ENCODE peak calls at places on chromosomes 4 and X, in nine cellular contexts. One of them, this sample, is unnamed.

GRCh38 chr4:144720491-144720890 is 74.5 kb downstream of the HHIP start:
- DNase-seq in spleen: no peak
- DNase-seq in H1: no peak
- DNase-seq in GM12891: no peak
- DNase-seq in endothelial cell of umbilical vein: no peak
- DNase-seq in SK-N-SH: no peak
- DNase-seq in transverse colon: no peak
- DNase-seq in upper lobe of left lung: no peak
- DNase-seq in HCT116: no peak
- DNase-seq in this sample: no peak

GRCh38 chrX:3939967-3940610 is 226.6 kb upstream of the PRKX start:
- DNase-seq in spleen: no peak
- DNase-seq in H1: no peak
- DNase-seq in GM12891: no peak
- DNase-seq in endothelial cell of umbilical vein: peak
- DNase-seq in SK-N-SH: peak
- DNase-seq in transverse colon: no peak
- DNase-seq in upper lobe of left lung: no peak
- DNase-seq in HCT116: peak
- DNase-seq in this sample: no peak

GRCh38 chrX:1242901-1243402 is 25.7 kb upstream of the CSF2RA start:
- DNase-seq in spleen: peak
- DNase-seq in H1: no peak
- DNase-seq in GM12891: no peak
- DNase-seq in endothelial cell of umbilical vein: no peak
- DNase-seq in SK-N-SH: no peak
- DNase-seq in transverse colon: no peak
- DNase-seq in upper lobe of left lung: no peak
- DNase-seq in HCT116: no peak
- DNase-seq in this sample: no peak

GRCh38 chrX:79231662-79232061 is 87.2 kb downstream of the GPR174 start:
- DNase-seq in spleen: peak
- DNase-seq in H1: no peak
- DNase-seq in GM12891: no peak
- DNase-seq in endothelial cell of umbilical vein: no peak
- DNase-seq in SK-N-SH: no peak
- DNase-seq in transverse colon: no peak
- DNase-seq in upper lobe of left lung: no peak
- DNase-seq in HCT116: no peak
- DNase-seq in this sample: no peak

GRCh38 chr4:147799986-147800555 is 68.2 kb downstream of the ARHGAP10 start:
- DNase-seq in spleen: no peak
- DNase-seq in H1: no peak
- DNase-seq in GM12891: peak
- DNase-seq in endothelial cell of umbilical vein: no peak
- DNase-seq in SK-N-SH: no peak
- DNase-seq in transverse colon: no peak
- DNase-seq in upper lobe of left lung: no peak
- DNase-seq in HCT116: no peak
- DNase-seq in this sample: no peak

GRCh38 chrX:57918750-57919436 is 8.6 kb upstream of the ZXDA start:
- DNase-seq in spleen: no peak
- DNase-seq in H1: no peak
- DNase-seq in GM12891: no peak
- DNase-seq in endothelial cell of umbilical vein: peak
- DNase-seq in SK-N-SH: peak
- DNase-seq in transverse colon: peak
- DNase-seq in upper lobe of left lung: no peak
- DNase-seq in HCT116: peak
- DNase-seq in this sample: no peak

GRCh38 chrX:113287761-113288160 is 447.1 kb upstream of the AMOT start:
- DNase-seq in spleen: no peak
- DNase-seq in H1: no peak
- DNase-seq in GM12891: no peak
- DNase-seq in endothelial cell of umbilical vein: no peak
- DNase-seq in SK-N-SH: no peak
- DNase-seq in transverse colon: no peak
- DNase-seq in upper lobe of left lung: no peak
- DNase-seq in HCT116: no peak
- DNase-seq in this sample: no peak

GRCh38 chrX:129717902-129718301 is 20.9 kb upstream of the XPNPEP2 start:
- DNase-seq in spleen: no peak
- DNase-seq in H1: no peak
- DNase-seq in GM12891: no peak
- DNase-seq in endothelial cell of umbilical vein: no peak
- DNase-seq in SK-N-SH: no peak
- DNase-seq in transverse colon: no peak
- DNase-seq in upper lobe of left lung: no peak
- DNase-seq in HCT116: no peak
- DNase-seq in this sample: no peak

GRCh38 chrX:107673933-107674479 is 45.7 kb downstream of the PRPS1 start:
- DNase-seq in spleen: peak
- DNase-seq in H1: no peak
- DNase-seq in GM12891: no peak
- DNase-seq in endothelial cell of umbilical vein: peak
- DNase-seq in SK-N-SH: no peak
- DNase-seq in transverse colon: peak
- DNase-seq in upper lobe of left lung: peak
- DNase-seq in HCT116: no peak
- DNase-seq in this sample: peak

GRCh38 chr4:6918345-6918744 is 8.7 kb downstream of the TBC1D14 start:
- DNase-seq in spleen: peak
- DNase-seq in H1: no peak
- DNase-seq in GM12891: no peak
- DNase-seq in endothelial cell of umbilical vein: peak
- DNase-seq in SK-N-SH: no peak
- DNase-seq in transverse colon: no peak
- DNase-seq in upper lobe of left lung: no peak
- DNase-seq in HCT116: no peak
- DNase-seq in this sample: no peak

GRCh38 chr4:83207497-83208105 is 77.0 kb downstream of the COQ2 start:
- DNase-seq in spleen: no peak
- DNase-seq in H1: no peak
- DNase-seq in GM12891: no peak
- DNase-seq in endothelial cell of umbilical vein: peak
- DNase-seq in SK-N-SH: no peak
- DNase-seq in transverse colon: peak
- DNase-seq in upper lobe of left lung: no peak
- DNase-seq in HCT116: peak
- DNase-seq in this sample: no peak
- TF ChIP-seq POLR2AphosphoS5 in spleen: no peak
- TF ChIP-seq POLR2AphosphoS5 in H1: no peak
- TF ChIP-seq POLR2AphosphoS5 in GM12891: no peak
- TF ChIP-seq POLR2AphosphoS5 in endothelial cell of umbilical vein: peak
- TF ChIP-seq POLR2AphosphoS5 in SK-N-SH: no peak
- TF ChIP-seq POLR2AphosphoS5 in transverse colon: no peak
- TF ChIP-seq POLR2AphosphoS5 in upper lobe of left lung: no peak
- TF ChIP-seq POLR2AphosphoS5 in HCT116: peak
- TF ChIP-seq POLR2AphosphoS5 in this sample: no peak

GRCh38 chr4:76949293-76950051 is at the start of gene SEPTIN11:
- DNase-seq in spleen: peak
- DNase-seq in H1: peak
- DNase-seq in GM12891: peak
- DNase-seq in endothelial cell of umbilical vein: peak
- DNase-seq in SK-N-SH: peak
- DNase-seq in transverse colon: peak
- DNase-seq in upper lobe of left lung: peak
- DNase-seq in HCT116: peak
- DNase-seq in this sample: peak
- TF ChIP-seq POLR2AphosphoS5 in spleen: peak
- TF ChIP-seq POLR2AphosphoS5 in H1: no peak
- TF ChIP-seq POLR2AphosphoS5 in GM12891: peak
- TF ChIP-seq POLR2AphosphoS5 in endothelial cell of umbilical vein: peak
- TF ChIP-seq POLR2AphosphoS5 in SK-N-SH: peak
- TF ChIP-seq POLR2AphosphoS5 in transverse colon: peak
- TF ChIP-seq POLR2AphosphoS5 in upper lobe of left lung: peak
- TF ChIP-seq POLR2AphosphoS5 in HCT116: peak
- TF ChIP-seq POLR2AphosphoS5 in this sample: peak

DNA sequence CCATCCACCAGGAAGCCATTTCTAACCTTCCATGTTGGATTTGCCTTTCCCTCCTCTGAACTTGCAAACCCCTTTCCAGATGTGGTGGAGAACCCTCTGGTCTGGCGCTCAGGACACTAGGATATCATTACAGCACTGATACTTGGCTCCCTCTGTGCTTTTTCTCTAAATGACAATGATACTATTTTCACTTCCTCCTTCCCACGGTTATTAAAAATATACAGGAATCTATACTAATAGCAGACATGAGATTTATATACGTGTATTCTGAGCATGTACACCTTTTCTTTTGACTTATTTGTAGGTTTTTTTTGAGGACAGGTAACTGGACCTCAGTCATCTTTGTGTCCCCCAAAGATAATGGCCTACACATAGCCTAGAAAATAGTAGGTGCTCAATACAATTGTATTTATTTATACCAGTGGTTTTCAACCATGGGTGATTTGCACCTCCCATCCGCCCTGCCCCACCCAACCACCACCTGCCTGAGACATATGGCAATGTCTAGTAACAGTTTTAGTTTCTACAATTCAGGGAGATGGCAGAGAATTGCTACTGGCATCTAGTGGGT is 60.4 kb upstream of the PLAC8 start:
- DNase-seq in spleen: peak
- DNase-seq in H1: no peak
- DNase-seq in GM12891: no peak
- DNase-seq in endothelial cell of umbilical vein: no peak
- DNase-seq in SK-N-SH: no peak
- DNase-seq in transverse colon: no peak
- DNase-seq in upper lobe of left lung: no peak
- DNase-seq in HCT116: no peak
- DNase-seq in this sample: no peak
- TF ChIP-seq POLR2AphosphoS5 in spleen: no peak
- TF ChIP-seq POLR2AphosphoS5 in H1: no peak
- TF ChIP-seq POLR2AphosphoS5 in GM12891: no peak
- TF ChIP-seq POLR2AphosphoS5 in endothelial cell of umbilical vein: no peak
- TF ChIP-seq POLR2AphosphoS5 in SK-N-SH: no peak
- TF ChIP-seq POLR2AphosphoS5 in transverse colon: no peak
- TF ChIP-seq POLR2AphosphoS5 in upper lobe of left lung: no peak
- TF ChIP-seq POLR2AphosphoS5 in HCT116: no peak
- TF ChIP-seq POLR2AphosphoS5 in this sample: no peak

DNA sequence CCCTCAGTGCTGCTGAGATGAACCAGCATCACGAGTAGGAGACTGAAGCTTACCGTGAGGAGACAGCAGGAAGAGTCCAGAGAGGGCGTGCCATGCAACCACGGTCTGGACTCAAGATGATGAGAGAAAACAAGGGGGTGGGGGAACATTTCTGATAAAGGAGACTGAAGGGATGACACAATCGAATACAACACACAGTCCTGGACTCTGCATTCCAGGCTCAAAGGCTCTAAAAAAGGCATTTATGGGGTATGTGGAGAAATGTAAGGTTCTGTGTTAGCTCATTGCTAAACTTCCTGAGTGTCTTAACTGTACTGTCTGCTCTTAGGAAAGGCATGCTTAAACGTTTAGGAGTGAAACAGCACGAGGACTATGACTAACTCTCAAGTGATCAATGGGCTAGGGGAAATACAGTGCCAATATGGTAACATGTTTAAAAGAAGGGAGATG is 20.6 kb upstream of the IRAK1 start:
- DNase-seq in spleen: no peak
- DNase-seq in H1: no peak
- DNase-seq in GM12891: no peak
- DNase-seq in endothelial cell of umbilical vein: peak
- DNase-seq in SK-N-SH: no peak
- DNase-seq in transverse colon: no peak
- DNase-seq in upper lobe of left lung: no peak
- DNase-seq in HCT116: no peak
- DNase-seq in this sample: no peak
- TF ChIP-seq POLR2AphosphoS5 in spleen: no peak
- TF ChIP-seq POLR2AphosphoS5 in H1: no peak
- TF ChIP-seq POLR2AphosphoS5 in GM12891: no peak
- TF ChIP-seq POLR2AphosphoS5 in endothelial cell of umbilical vein: no peak
- TF ChIP-seq POLR2AphosphoS5 in SK-N-SH: no peak
- TF ChIP-seq POLR2AphosphoS5 in transverse colon: no peak
- TF ChIP-seq POLR2AphosphoS5 in upper lobe of left lung: no peak
- TF ChIP-seq POLR2AphosphoS5 in HCT116: no peak
- TF ChIP-seq POLR2AphosphoS5 in this sample: no peak

DNA sequence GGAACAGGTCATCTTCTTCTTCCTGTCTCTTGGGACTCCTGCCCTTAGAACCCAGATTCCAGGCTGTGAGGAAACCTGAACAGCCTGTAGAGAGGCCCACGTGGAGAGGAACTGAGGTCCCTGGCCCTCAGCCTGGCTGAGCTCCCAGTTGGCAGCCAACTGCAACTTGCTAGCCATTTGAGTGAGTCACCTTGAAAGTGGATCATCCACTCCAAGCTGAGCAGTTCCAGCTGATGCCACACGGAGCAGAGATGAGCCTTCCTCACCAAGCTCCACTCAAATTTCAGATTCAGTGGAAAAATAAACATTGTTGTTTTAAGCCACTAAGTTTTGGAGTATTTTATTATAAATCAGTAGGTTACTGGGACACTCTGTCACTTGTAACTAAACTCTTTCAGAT is 392.5 kb downstream of the BCOR start:
- DNase-seq in spleen: no peak
- DNase-seq in H1: no peak
- DNase-seq in GM12891: no peak
- DNase-seq in endothelial cell of umbilical vein: peak
- DNase-seq in SK-N-SH: no peak
- DNase-seq in transverse colon: peak
- DNase-seq in upper lobe of left lung: peak
- DNase-seq in HCT116: peak
- DNase-seq in this sample: peak
- TF ChIP-seq POLR2AphosphoS5 in spleen: no peak
- TF ChIP-seq POLR2AphosphoS5 in H1: no peak
- TF ChIP-seq POLR2AphosphoS5 in GM12891: no peak
- TF ChIP-seq POLR2AphosphoS5 in endothelial cell of umbilical vein: peak
- TF ChIP-seq POLR2AphosphoS5 in SK-N-SH: no peak
- TF ChIP-seq POLR2AphosphoS5 in transverse colon: no peak
- TF ChIP-seq POLR2AphosphoS5 in upper lobe of left lung: peak
- TF ChIP-seq POLR2AphosphoS5 in HCT116: no peak
- TF ChIP-seq POLR2AphosphoS5 in this sample: peak

GRCh38 chr4:38326499-38326898 is 337.5 kb upstream of the KLF3 start:
- DNase-seq in spleen: no peak
- DNase-seq in H1: no peak
- DNase-seq in GM12891: no peak
- DNase-seq in endothelial cell of umbilical vein: no peak
- DNase-seq in SK-N-SH: no peak
- DNase-seq in transverse colon: no peak
- DNase-seq in upper lobe of left lung: no peak
- DNase-seq in HCT116: no peak
- DNase-seq in this sample: no peak
- TF ChIP-seq POLR2AphosphoS5 in spleen: no peak
- TF ChIP-seq POLR2AphosphoS5 in H1: no peak
- TF ChIP-seq POLR2AphosphoS5 in GM12891: no peak
- TF ChIP-seq POLR2AphosphoS5 in endothelial cell of umbilical vein: no peak
- TF ChIP-seq POLR2AphosphoS5 in SK-N-SH: no peak
- TF ChIP-seq POLR2AphosphoS5 in transverse colon: no peak
- TF ChIP-seq POLR2AphosphoS5 in upper lobe of left lung: no peak
- TF ChIP-seq POLR2AphosphoS5 in HCT116: no peak
- TF ChIP-seq POLR2AphosphoS5 in this sample: no peak

This sample was measured in prostate gland.